ENCODE peak calls at places on chromosomes 7 and 10, in ten cellular contexts. E, Z, A, P, Q, J, K, Y, H and V are unnamed samples.

GRCh38 chr7:20350518-20350951 is 19.8 kb downstream of the ITGB8 start:
- DNase-seq in Q (no peak), Z (no peak), Y (no peak), P (no peak), A (peak), J (no peak), E (no peak), K (no peak), H (no peak), V (no peak)

GRCh38 chr10:71278691-71279588 is 40.1 kb upstream of the SLC29A3 start:
- DNase-seq in E (no peak), Y (no peak), H (no peak), Z (no peak), P (no peak), A (peak), Q (no peak), K (no peak), J (no peak), V (no peak)

GRCh38 chr10:21488246-21488953 is 37.1 kb downstream of the SKIDA1 start:
- DNase-seq in E (no peak), Q (no peak), Y (no peak), A (no peak), P (no peak), K (no peak), Z (no peak), H (no peak), J (no peak), V (no peak)

GRCh38 chr7:151408839-151409554 is 841 bp downstream of the WDR86 start:
- DNase-seq in K (no peak), A (no peak), P (no peak), H (no peak), Q (no peak), Z (no peak), Y (peak), E (peak), J (no peak), V (no peak)

GRCh38 chr10:37734971-37735370 is 122.4 kb downstream of the ZNF248 start:
- DNase-seq in P (no peak), H (no peak), E (no peak), Y (no peak), A (no peak), K (no peak), Q (peak), Z (no peak), J (peak), V (no peak)

GRCh38 chr7:4724648-4725013 is 42.5 kb downstream of the FOXK1 start:
- DNase-seq in E (no peak), K (peak), H (no peak), Y (no peak), A (no peak), Q (peak), J (peak), P (no peak), Z (no peak), V (no peak)

GRCh38 chr10:129940617-129941198 is 23.4 kb downstream of the EBF3 start:
- DNase-seq in H (no peak), P (no peak), K (no peak), J (no peak), E (no peak), Z (no peak), Y (no peak), A (no peak), Q (no peak), V (no peak)

GRCh38 chr7:18356195-18356645 is 139.3 kb upstream of the HDAC9 start:
- DNase-seq in Y (peak), P (no peak), E (no peak), Q (peak), K (peak), Z (peak), H (no peak), J (peak), A (no peak), V (no peak)

GRCh38 chr7:14734839-14735321 is 167.7 kb downstream of the DGKB start:
- DNase-seq in E (no peak), Y (no peak), Q (no peak), P (no peak), Z (no peak), J (no peak), A (no peak), H (no peak), K (no peak), V (no peak)

GRCh38 chr10:97390096-97390495 is 11.0 kb downstream of the RRP12 start:
- DNase-seq in Z (no peak), E (no peak), H (no peak), Y (no peak), J (no peak), P (no peak), Q (no peak), K (no peak), A (no peak), V (no peak)

GRCh38 chr7:99035723-99036530 is 108.0 kb downstream of the SMURF1 start:
- DNase-seq in Z (no peak), H (no peak), Y (no peak), P (no peak), J (no peak), E (no peak), Q (no peak), A (no peak), K (no peak), V (no peak)

GRCh38 chr10:117429644-117430043 is 54.4 kb upstream of the PDZD8 start:
- DNase-seq in K (no peak), Y (no peak), A (no peak), P (no peak), H (no peak), Q (no peak), E (no peak), J (no peak), Z (no peak), V (no peak)